ENCODE peak calls at places on chromosomes 6 and 20, in eight cellular contexts. K is HCT116, O is astrocyte, L is Karpas-422, Q is GM23248, I is K562, J is neural progenitor cell, B is A549. G is an unnamed sample.

GRCh38 chr6:129493396-129493902 is 216.5 kb downstream of the ARHGAP18 start:
- DNase-seq in K (peak; percentile 83), I (no peak), Q (peak; percentile 75), B (no peak), J (no peak), L (no peak), O (peak; percentile 69), G (no peak)

GRCh38 chr6:55980627-55981211 is 105.3 kb upstream of the BMP5 start:
- DNase-seq in I (no peak), K (peak; percentile 18), O (peak; percentile 6), J (peak; percentile 67), L (peak; percentile 69), B (peak; percentile 25), Q (peak; percentile 67), G (peak; percentile 22)

GRCh38 chr6:98156580-98156979 is 677.8 kb upstream of the POU3F2 start:
- DNase-seq in Q (no peak), J (peak; percentile 2), O (no peak), I (no peak), B (no peak), L (no peak), K (no peak), G (no peak)

GRCh38 chr6:73704260-73704659 is 8.3 kb downstream of the CD109 start:
- DNase-seq in B (peak; percentile 83), K (peak; percentile 93), J (no peak), O (peak; percentile 98), I (no peak), L (no peak), Q (peak; percentile 96), G (no peak)

GRCh38 chr6:70312165-70312564 is 9.3 kb upstream of the COL9A1 start:
- DNase-seq in L (no peak), J (no peak), O (peak; percentile 95), K (peak; percentile 70), I (no peak), B (no peak), Q (peak; percentile 43), G (no peak)

GRCh38 chr6:52820198-52820597 is 16.6 kb upstream of the GSTA1 start:
- DNase-seq in B (no peak), J (no peak), K (no peak), I (no peak), Q (peak; percentile 88), L (no peak), O (peak; percentile 69), G (no peak)

GRCh38 chr6:15410752-15411151 is 164.9 kb downstream of the JARID2 start:
- DNase-seq in L (no peak), O (no peak), B (no peak), J (no peak), Q (no peak), K (no peak), I (no peak), G (no peak)

GRCh38 chr6:49949062-49949461 is 14.9 kb downstream of the DEFB114 start:
- DNase-seq in I (peak; percentile 18), K (no peak), B (no peak), L (no peak), O (no peak), J (no peak), Q (no peak), G (no peak)

GRCh38 chr6:133432021-133432989 is 191.1 kb downstream of the EYA4 start:
- DNase-seq in L (no peak), O (no peak), B (no peak), I (no peak), K (no peak), Q (no peak), J (peak; percentile 44), G (no peak)

GRCh38 chr6:710601-711571 is 17.9 kb upstream of the EXOC2 start:
- DNase-seq in J (peak; percentile 72), K (no peak), B (peak; percentile 18), I (peak; percentile 33), Q (peak; percentile 82), L (peak; percentile 65), O (peak; percentile 57), G (peak; percentile 79)

GRCh38 chr6:55953384-55953783 is 78.0 kb upstream of the BMP5 start:
- DNase-seq in K (peak; percentile 15), Q (peak; percentile 71), B (peak; percentile 51), I (no peak), L (no peak), O (peak; percentile 25), J (no peak), G (no peak)

GRCh38 chr6:133814235-133814634 is 74.7 kb upstream of the TCF21 start:
- DNase-seq in Q (no peak), B (no peak), O (no peak), I (no peak), J (no peak), K (no peak), L (no peak), G (no peak)

GRCh38 chr6:154923199-154923869 is 71.8 kb upstream of the TIAM2 start:
- DNase-seq in I (no peak), O (no peak), J (peak; percentile 43), Q (no peak), B (no peak), L (no peak), K (no peak), G (no peak)

GRCh38 chr6:10151144-10151915 is 263.5 kb downstream of the TFAP2A start:
- DNase-seq in J (no peak), B (no peak), I (no peak), L (no peak), K (no peak), O (peak; percentile 30), Q (no peak), G (no peak)

GRCh38 chr6:157779705-157780604 is 43.1 kb upstream of the SNX9 start:
- DNase-seq in O (peak; percentile 32), I (no peak), J (no peak), L (no peak), B (peak; percentile 21), Q (peak; percentile 67), K (no peak), G (no peak)

GRCh38 chr6:115910147-115910546 is 150.5 kb downstream of the FRK start:
- DNase-seq in I (no peak), B (no peak), K (no peak), J (no peak), L (no peak), O (no peak), Q (no peak), G (no peak)

GRCh38 chr6:109165392-109165964 is 70.2 kb downstream of the CEP57L1 start:
- DNase-seq in Q (peak; percentile 79), B (peak; percentile 6), L (no peak), O (peak; percentile 71), I (peak; percentile 36), J (peak; percentile 39), K (no peak), G (no peak)

GRCh38 chr6:118705799-118706481 is 54.5 kb upstream of the CEP85L start:
- DNase-seq in I (peak; percentile 46), K (no peak), Q (peak; percentile 79), J (peak; percentile 44), L (no peak), O (peak; percentile 86), B (no peak), G (no peak)

GRCh38 chr6:165704001-165704748 is 41.1 kb upstream of the PDE10A start:
- DNase-seq in L (no peak), K (no peak), I (no peak), O (peak; percentile 40), Q (no peak), J (peak; percentile 51), B (no peak), G (no peak)

GRCh38 chr20:15380770-15381169 is 1043.4 kb upstream of the FLRT3 start:
- DNase-seq in L (no peak), O (no peak), I (no peak), Q (no peak), B (no peak), K (no peak), J (no peak), G (no peak)

GRCh38 chr20:15375836-15376235 is 1038.4 kb upstream of the FLRT3 start:
- DNase-seq in K (no peak), I (no peak), J (no peak), L (no peak), O (no peak), B (no peak), Q (no peak), G (no peak)

GRCh38 chr20:15378151-15378550 is 1040.7 kb upstream of the FLRT3 start:
- DNase-seq in I (no peak), L (no peak), K (no peak), Q (no peak), J (no peak), B (peak; percentile 5), O (no peak), G (no peak)

GRCh38 chr20:15379897-15380296 is 1042.5 kb upstream of the FLRT3 start:
- DNase-seq in Q (no peak), L (no peak), I (no peak), K (no peak), O (no peak), J (no peak), B (no peak), G (no peak)
- H3K4me2 ChIP-seq in Q (no peak overlapping the region), L (no peak overlapping the region), I (no peak overlapping the region), K (no peak overlapping the region), O (no peak overlapping the region), J (no peak overlapping the region), B (no peak overlapping the region), G (no peak overlapping the region)

DNA sequence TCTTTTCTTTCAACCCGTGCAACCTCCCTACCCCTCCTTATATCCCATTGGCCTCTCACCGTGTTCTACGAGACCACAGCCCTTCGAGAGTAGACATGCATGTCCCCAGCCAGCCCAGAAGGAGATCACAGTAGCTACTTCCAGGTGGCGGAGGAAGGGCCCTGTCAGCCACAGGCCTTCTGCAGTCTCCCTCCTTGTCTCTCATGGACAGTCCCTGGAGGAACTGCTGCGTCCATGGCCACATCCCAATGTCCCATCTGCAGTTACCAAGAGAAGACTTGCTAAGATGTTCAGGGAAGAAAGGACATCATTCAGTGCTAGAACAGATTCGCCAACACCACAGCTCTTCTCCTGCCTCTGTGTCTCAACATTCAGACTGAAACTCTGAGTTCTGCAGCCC is 61.6 kb upstream of the QKI start:
- DNase-seq in K (no peak), I (no peak), B (no peak), Q (no peak), O (no peak), L (no peak), J (no peak), G (no peak)
- H3K4me2 ChIP-seq in K (no peak overlapping the region), I (no peak overlapping the region), B (no peak overlapping the region), Q (no peak overlapping the region), O (no peak overlapping the region), L (no peak overlapping the region), J (no peak overlapping the region), G (no peak overlapping the region)

GRCh38 chr6:126721581-126722145 is 381.7 kb downstream of the CENPW start:
- DNase-seq in L (no peak), K (peak; percentile 49), J (no peak), O (peak; percentile 95), B (peak; percentile 10), I (no peak), Q (peak; percentile 93), G (no peak)
- H3K4me2 ChIP-seq in L (no peak overlapping the region), K (peak overlapping the region; percentile 37), J (no peak overlapping the region), O (peak overlapping the region; percentile 57), B (peak overlapping the region; percentile 11), I (no peak overlapping the region), Q (peak overlapping the region; percentile 66), G (no peak overlapping the region)

DNA sequence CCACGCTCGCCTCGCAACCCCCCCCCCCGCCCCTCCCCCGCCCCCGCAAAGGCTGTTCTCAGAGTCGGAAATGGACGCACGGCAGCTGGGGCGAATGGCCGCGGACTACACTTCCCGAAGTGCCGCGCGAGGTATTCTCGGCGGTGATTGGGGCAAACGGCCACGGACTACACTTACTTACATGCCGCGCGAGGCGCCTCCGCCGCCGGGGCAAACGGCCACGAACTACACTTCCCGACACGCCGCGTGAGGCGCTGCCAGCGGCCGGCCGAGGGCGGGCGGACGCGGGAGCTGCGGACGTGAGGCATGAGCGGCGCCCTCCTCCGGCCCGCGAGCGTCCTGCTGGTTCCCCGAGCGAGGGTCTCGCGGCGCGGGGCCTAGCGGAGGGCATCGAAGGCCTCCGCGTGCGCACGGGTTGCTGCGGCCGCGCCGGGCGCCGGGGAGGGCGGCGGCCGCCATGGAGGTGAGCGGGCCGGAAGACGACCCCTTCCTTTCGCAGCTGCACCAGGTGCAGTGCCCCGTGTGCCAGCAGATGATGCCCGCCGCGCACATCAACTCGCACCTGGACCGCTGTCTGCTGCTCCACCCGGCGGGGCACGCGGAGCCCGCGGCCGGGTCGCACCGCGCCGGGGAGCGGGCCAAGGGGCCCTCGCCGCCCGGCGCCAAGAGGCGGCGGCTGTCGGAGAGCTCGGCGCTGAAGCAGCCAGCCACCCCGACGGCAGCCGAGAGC is at the start of gene WRNIP1:
- DNase-seq in B (peak; percentile 98), J (peak; percentile 99), L (peak; percentile 99), K (peak; percentile 97), I (peak; percentile 97), Q (peak; percentile 100), O (peak; percentile 97), G (peak; percentile 99)
- H3K4me2 ChIP-seq in B (peak within 1 kb of the TSS; percentile 94), J (peak within 1 kb of the TSS; percentile 95), L (peak within 1 kb of the TSS; percentile 100), K (peak within 1 kb of the TSS; percentile 88), I (peak within 1 kb of the TSS; percentile 91), Q (peak within 1 kb of the TSS; percentile 86), O (peak within 1 kb of the TSS; percentile 96), G (peak within 1 kb of the TSS; percentile 92)